ENCODE peak calls at places on chromosomes 1 and 21, in ten cellular contexts. W is foreskin fibroblast, J is RWPE2, T is RWPE1, Y is dorsolateral prefrontal cortex, R is glutamatergic neuron, S is Peyer's patch, H is cardiac muscle cell, E is epithelial cell of esophagus, U is colonic mucosa. K is an unnamed sample.

GRCh38 chr1:119308806-119309205 is 59.8 kb upstream of the HAO2 start:
- DNase-seq in W (no peak), J (no peak), T (no peak), Y (no peak), R (no peak), S (no peak), H (no peak), E (no peak), U (no peak), K (no peak)

GRCh38 chr1:172980456-172980855 is 70.3 kb downstream of the TNFSF18 start:
- DNase-seq in W (peak), J (no peak), T (no peak), Y (no peak), R (no peak), S (no peak), H (peak), E (peak), U (no peak), K (no peak)

GRCh38 chr1:228944241-228944741 is 209.0 kb downstream of the RHOU start:
- DNase-seq in W (no peak), J (no peak), T (no peak), Y (no peak), R (no peak), S (no peak), H (no peak), E (no peak), U (no peak), K (no peak)

GRCh38 chr1:41354956-41355355 is 6.3 kb upstream of the FOXO6 start:
- DNase-seq in W (no peak), J (no peak), T (no peak), Y (no peak), R (no peak), S (no peak), H (no peak), E (no peak), U (peak), K (no peak)

GRCh38 chr1:43987159-43988022 is 4.0 kb upstream of the CCDC24 start:
- DNase-seq in W (peak), J (no peak), T (no peak), Y (no peak), R (no peak), S (no peak), H (no peak), E (no peak), U (no peak), K (no peak)

GRCh38 chr21:26769613-26770188 is 75.5 kb downstream of the ADAMTS1 start:
- DNase-seq in W (peak), J (no peak), T (peak), Y (no peak), R (no peak), S (no peak), H (peak), E (peak), U (no peak), K (no peak)

GRCh38 chr1:97270508-97271307 is 549.1 kb downstream of the PTBP2 start:
- DNase-seq in W (no peak), J (no peak), T (no peak), Y (no peak), R (peak), S (no peak), H (peak), E (no peak), U (no peak), K (no peak)

GRCh38 chr1:241419986-241420385 is 63.0 kb upstream of the RGS7 start:
- DNase-seq in W (peak), J (no peak), T (no peak), Y (no peak), R (no peak), S (no peak), H (no peak), E (no peak), U (no peak), K (no peak)

GRCh38 chr1:53061859-53062714 is at the start of gene PODN:
- DNase-seq in W (peak), J (no peak), T (peak), Y (no peak), R (peak), S (no peak), H (peak), E (peak), U (no peak), K (peak)

GRCh38 chr1:74895411-74895810 is 162.5 kb downstream of the TYW3 start:
- DNase-seq in W (no peak), J (no peak), T (no peak), Y (no peak), R (no peak), S (no peak), H (no peak), E (no peak), U (no peak), K (no peak)

GRCh38 chr1:77282187-77282865 is 507 bp downstream of the AK5 start:
- DNase-seq in W (peak), J (peak), T (peak), Y (no peak), R (peak), S (no peak), H (no peak), E (no peak), U (no peak), K (peak)

GRCh38 chr1:183277821-183278735 is 92.0 kb downstream of the LAMC2 start:
- DNase-seq in W (peak), J (no peak), T (no peak), Y (no peak), R (no peak), S (no peak), H (peak), E (peak), U (no peak), K (no peak)

GRCh38 chr1:66526036-66526435 is 7.9 kb upstream of the SGIP1 start:
- DNase-seq in W (no peak), J (no peak), T (no peak), Y (no peak), R (no peak), S (no peak), H (no peak), E (no peak), U (no peak), K (no peak)

GRCh38 chr1:211331011-211331709 is 4.5 kb downstream of the TRAF5 start:
- DNase-seq in W (peak), J (no peak), T (no peak), Y (no peak), R (no peak), S (no peak), H (no peak), E (peak), U (no peak), K (no peak)

GRCh38 chr1:203202431-203203245 is 16.1 kb upstream of the CHI3L1 start:
- DNase-seq in W (peak), J (no peak), T (no peak), Y (no peak), R (no peak), S (no peak), H (peak), E (peak), U (peak), K (no peak)

GRCh38 chr21:21612446-21612845 is 614.2 kb downstream of the NCAM2 start:
- DNase-seq in W (peak), J (no peak), T (peak), Y (no peak), R (no peak), S (no peak), H (peak), E (peak), U (no peak), K (no peak)

GRCh38 chr1:36520056-36520455 is 37.3 kb upstream of the CSF3R start:
- DNase-seq in W (no peak), J (no peak), T (no peak), Y (no peak), R (peak), S (no peak), H (no peak), E (no peak), U (no peak), K (no peak)

GRCh38 chr1:37073752-37074151 is 39.4 kb upstream of the GRIK3 start:
- DNase-seq in W (no peak), J (no peak), T (no peak), Y (no peak), R (no peak), S (no peak), H (no peak), E (no peak), U (no peak), K (no peak)

GRCh38 chr1:165875171-165875570 is 47.8 kb downstream of the UCK2 start:
- DNase-seq in W (no peak), J (no peak), T (no peak), Y (no peak), R (no peak), S (no peak), H (no peak), E (no peak), U (peak), K (no peak)

GRCh38 chr1:164092603-164093353 is 466.2 kb upstream of the PBX1 start:
- DNase-seq in W (peak), J (no peak), T (no peak), Y (no peak), R (no peak), S (no peak), H (peak), E (peak), U (peak), K (no peak)

GRCh38 chr1:17729909-17730308 is 25.2 kb upstream of the ACTL8 start:
- DNase-seq in W (no peak), J (no peak), T (no peak), Y (no peak), R (no peak), S (no peak), H (no peak), E (no peak), U (no peak), K (no peak)

GRCh38 chr1:82153282-82153630 is 352.5 kb downstream of the ADGRL2 start:
- DNase-seq in W (peak), J (no peak), T (no peak), Y (no peak), R (no peak), S (no peak), H (peak), E (no peak), U (no peak), K (no peak)

GRCh38 chr1:198253668-198254067 is 96.9 kb downstream of the NEK7 start:
- DNase-seq in W (peak), J (no peak), T (peak), Y (no peak), R (no peak), S (no peak), H (peak), E (peak), U (no peak), K (peak)

GRCh38 chr1:6860401-6860800 is 75.1 kb downstream of the CAMTA1 start:
- DNase-seq in W (peak), J (no peak), T (no peak), Y (no peak), R (no peak), S (no peak), H (peak), E (peak), U (no peak), K (no peak)

GRCh38 chr21:14591277-14591876 is 45.3 kb upstream of the SAMSN1 start:
- DNase-seq in W (no peak), J (no peak), T (no peak), Y (no peak), R (no peak), S (no peak), H (no peak), E (peak), U (no peak), K (no peak)

GRCh38 chr1:207644852-207645631 is at the start of gene CR1L:
- DNase-seq in W (peak), J (peak), T (peak), Y (peak), R (peak), S (peak), H (peak), E (peak), U (peak), K (peak)

GRCh38 chr1:181485276-181486097 is 2.2 kb downstream of the CACNA1E start:
- DNase-seq in W (no peak), J (no peak), T (peak), Y (peak), R (peak), S (no peak), H (no peak), E (peak), U (no peak), K (peak)

GRCh38 chr1:184020855-184021254 is 16.7 kb downstream of the COLGALT2 start:
- DNase-seq in W (no peak), J (no peak), T (no peak), Y (no peak), R (no peak), S (no peak), H (no peak), E (no peak), U (no peak), K (no peak)

GRCh38 chr1:168116327-168116799 is 20.4 kb downstream of the GPR161 start:
- DNase-seq in W (no peak), J (no peak), T (no peak), Y (no peak), R (no peak), S (no peak), H (no peak), E (peak), U (peak), K (no peak)

GRCh38 chr1:8962812-8963669 is 17.4 kb downstream of the CA6 start:
- DNase-seq in W (peak), J (no peak), T (peak), Y (no peak), R (peak), S (peak), H (peak), E (peak), U (peak), K (peak)

GRCh38 chr1:202135221-202135721 is 9.3 kb downstream of the ARL8A start:
- DNase-seq in W (peak), J (no peak), T (peak), Y (peak), R (peak), S (peak), H (peak), E (peak), U (peak), K (peak)

GRCh38 chr1:36448530-36449051 is 1.7 kb downstream of the OSCP1 start:
- DNase-seq in W (no peak), J (no peak), T (peak), Y (no peak), R (no peak), S (no peak), H (no peak), E (peak), U (no peak), K (no peak)

GRCh38 chr1:3352952-3353331 is 101.5 kb upstream of the ARHGEF16 start:
- DNase-seq in W (peak), J (no peak), T (no peak), Y (no peak), R (no peak), S (no peak), H (peak), E (no peak), U (peak), K (no peak)

GRCh38 chr1:107076846-107077245 is 20.4 kb downstream of the PRMT6 start:
- DNase-seq in W (peak), J (peak), T (peak), Y (no peak), R (no peak), S (no peak), H (peak), E (peak), U (no peak), K (no peak)

GRCh38 chr1:191671236-191671635 is 487.0 kb upstream of the RGS18 start:
- DNase-seq in W (peak), J (no peak), T (no peak), Y (no peak), R (no peak), S (no peak), H (no peak), E (peak), U (no peak), K (no peak)

DNA sequence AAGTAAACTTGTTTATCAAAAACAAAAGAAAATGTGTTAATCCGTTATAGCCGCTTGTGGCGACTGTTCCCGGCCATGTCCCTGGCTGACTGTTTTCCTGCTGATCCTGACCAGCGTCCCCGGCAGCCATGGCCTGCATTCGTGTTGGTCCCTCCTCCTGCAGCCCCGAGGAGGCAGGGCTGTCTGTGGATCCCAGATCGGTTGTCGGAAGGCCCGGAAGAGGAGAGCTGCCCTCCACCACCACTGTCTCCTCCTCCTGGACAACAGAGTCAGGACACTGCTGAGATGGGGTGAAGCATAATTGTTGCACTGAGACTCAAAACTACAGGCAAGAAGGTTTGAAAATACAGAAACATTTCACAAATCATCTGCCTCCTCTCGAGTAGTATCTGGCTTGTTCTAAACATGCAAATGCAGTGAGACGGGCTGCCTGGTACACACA is 3.6 kb upstream of the MXRA8 start:
- DNase-seq in W (peak), J (no peak), T (no peak), Y (no peak), R (peak), S (no peak), H (peak), E (no peak), U (peak), K (no peak)
- TF ChIP-seq CTCF in W (peak), J (no peak), T (no peak), Y (no peak), R (no peak), S (no peak), H (peak), E (no peak), U (no peak), K (no peak)

GRCh38 chr1:34591751-34592629 is 162.9 kb upstream of the GJB5 start:
- DNase-seq in W (no peak), J (no peak), T (no peak), Y (no peak), R (no peak), S (no peak), H (no peak), E (no peak), U (no peak), K (no peak)
- TF ChIP-seq CTCF in W (peak), J (no peak), T (no peak), Y (no peak), R (no peak), S (no peak), H (no peak), E (no peak), U (no peak), K (no peak)

GRCh38 chr1:32741417-32742131 is 39.0 kb upstream of the SYNC start:
- DNase-seq in W (peak), J (no peak), T (peak), Y (no peak), R (no peak), S (no peak), H (no peak), E (no peak), U (peak), K (peak)

GRCh38 chr1:32733573-32734321 is 31.2 kb upstream of the SYNC start:
- DNase-seq in W (peak), J (no peak), T (no peak), Y (no peak), R (peak), S (no peak), H (peak), E (no peak), U (no peak), K (peak)

GRCh38 chr1:32742132-32742947 is 39.8 kb upstream of the SYNC start:
- DNase-seq in W (no peak), J (no peak), T (peak), Y (no peak), R (no peak), S (no peak), H (no peak), E (no peak), U (peak), K (no peak)

GRCh38 chr1:32741067-32741416 is 38.5 kb upstream of the SYNC start:
- DNase-seq in W (no peak), J (no peak), T (no peak), Y (no peak), R (no peak), S (no peak), H (no peak), E (no peak), U (peak), K (no peak)

DNA sequence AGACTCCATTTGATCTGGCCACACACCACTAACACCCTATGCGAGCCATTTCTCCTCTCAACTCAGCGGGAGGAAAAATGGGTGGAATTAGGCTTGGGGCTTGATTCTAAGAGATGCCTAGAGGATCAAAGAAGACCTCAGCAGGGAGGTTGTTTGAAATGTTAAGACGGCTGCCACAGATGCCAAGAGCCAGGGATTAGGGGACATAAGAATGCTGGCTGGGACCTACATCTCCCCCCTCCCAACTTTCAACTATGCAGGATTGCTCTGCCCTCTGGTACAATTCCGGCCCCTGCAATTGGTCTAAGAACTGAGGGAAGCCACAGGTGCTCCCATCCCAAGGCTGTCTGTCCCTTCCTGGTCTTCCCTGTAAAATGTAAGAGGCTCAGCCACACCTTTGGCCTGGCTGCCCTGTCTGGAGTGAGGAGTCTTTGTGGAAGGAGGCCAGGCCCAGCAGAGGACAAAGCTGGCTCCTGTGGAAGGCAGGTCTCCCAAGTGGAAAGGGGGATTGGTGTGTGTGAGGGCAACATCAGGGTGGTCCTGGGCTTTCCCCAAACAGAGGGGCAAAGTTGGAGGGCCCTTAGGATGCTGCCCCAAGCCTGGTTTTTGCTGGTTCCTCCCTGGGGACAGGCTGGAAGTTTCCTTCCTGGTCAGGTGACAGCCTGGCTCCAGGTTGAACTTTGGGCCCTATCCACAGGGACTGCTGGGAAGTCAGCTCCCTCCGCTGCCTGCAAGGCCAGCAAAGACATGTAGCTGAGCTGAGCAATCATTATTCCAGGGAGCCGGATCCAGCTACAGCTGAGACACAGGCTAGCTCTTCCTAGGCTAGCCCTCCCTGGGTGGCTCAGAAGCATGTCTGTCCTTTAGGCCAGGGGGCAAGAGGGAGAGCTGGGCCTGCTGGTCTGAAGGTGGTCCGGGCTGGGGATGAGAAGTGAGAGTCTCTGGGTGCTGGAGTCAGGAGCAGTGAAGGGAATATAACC is 34.5 kb upstream of the SYNC start:
- DNase-seq in W (no peak), J (no peak), T (no peak), Y (no peak), R (no peak), S (no peak), H (no peak), E (no peak), U (peak), K (no peak)
- TF ChIP-seq CTCF in W (no peak), J (no peak), T (no peak), Y (no peak), R (no peak), S (no peak), H (no peak), E (no peak), U (no peak), K (no peak)

GRCh38 chr1:58934711-58935110 is 150.9 kb upstream of the JUN start:
- DNase-seq in W (no peak), J (no peak), T (no peak), Y (no peak), R (no peak), S (no peak), H (no peak), E (no peak), U (no peak), K (no peak)

GRCh38 chr1:58932820-58933598 is 149.2 kb upstream of the JUN start:
- DNase-seq in W (peak), J (peak), T (peak), Y (no peak), R (no peak), S (no peak), H (peak), E (peak), U (peak), K (no peak)

GRCh38 chr1:58931024-58931423 is 147.2 kb upstream of the JUN start:
- DNase-seq in W (no peak), J (no peak), T (no peak), Y (no peak), R (no peak), S (no peak), H (no peak), E (no peak), U (no peak), K (no peak)

GRCh38 chr1:58931761-58932160 is 147.9 kb upstream of the JUN start:
- DNase-seq in W (no peak), J (no peak), T (no peak), Y (no peak), R (no peak), S (no peak), H (no peak), E (peak), U (no peak), K (no peak)

DNA sequence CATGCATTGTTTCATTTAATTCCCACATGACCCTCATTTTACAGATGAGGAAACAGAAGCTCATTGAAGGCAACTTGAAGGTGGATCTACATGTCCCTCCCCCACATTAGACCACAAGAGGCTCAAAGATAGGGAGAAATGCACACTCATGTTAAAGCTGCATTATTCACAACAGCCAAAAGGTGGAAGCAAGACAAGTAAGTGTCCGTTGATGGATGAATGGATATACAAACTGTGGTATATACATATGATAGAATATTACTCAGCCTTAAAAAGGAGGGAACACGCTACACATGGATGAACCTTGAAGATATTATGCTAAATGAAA is 149.7 kb upstream of the JUN start:
- DNase-seq in W (no peak), J (no peak), T (no peak), Y (no peak), R (no peak), S (no peak), H (peak), E (peak), U (no peak), K (no peak)
- TF ChIP-seq CTCF in W (no peak), J (peak), T (no peak), Y (no peak), R (no peak), S (no peak), H (no peak), E (no peak), U (no peak), K (no peak)

K was measured in GM13976.